ENCODE peak calls at places on chromosome 13, in four cellular contexts. F, S, P and T are unnamed samples.

GRCh38 chr13:110347535-110348308 is 40.6 kb downstream of the COL4A2 start:
- DNase-seq in P (no peak), S (no peak), F (no peak), T (peak; percentile 27)

GRCh38 chr13:21884965-21885567 is 214.2 kb downstream of the FGF9 start:
- DNase-seq in F (no peak), P (no peak), S (no peak), T (no peak)

GRCh38 chr13:80989241-80989640 is 648.3 kb upstream of the SPRY2 start:
- DNase-seq in S (no peak), F (no peak), P (no peak), T (no peak)

GRCh38 chr13:97975851-97976550 is 22.5 kb downstream of the IPO5 start:
- DNase-seq in F (peak; percentile 93), S (peak; percentile 94), P (peak; percentile 88), T (peak; percentile 78)

GRCh38 chr13:24381539-24382265 is 72.3 kb downstream of the C1QTNF9 start:
- DNase-seq in F (no peak), P (no peak), S (no peak), T (no peak)

GRCh38 chr13:29758591-29759114 is 91.8 kb downstream of the UBL3 start:
- DNase-seq in S (no peak), P (no peak), F (peak; percentile 70), T (peak; percentile 34)

GRCh38 chr13:105159794-105160193 is 1375.7 kb downstream of the EFNB2 start:
- DNase-seq in P (no peak), S (no peak), F (no peak), T (no peak)

GRCh38 chr13:67229438-67230242 is 496 bp downstream of the PCDH9 start:
- DNase-seq in S (no peak), P (peak; percentile 35), F (no peak), T (no peak)

GRCh38 chr13:80038371-80038770 is 302.6 kb downstream of the SPRY2 start:
- DNase-seq in P (no peak), F (no peak), S (no peak), T (no peak)

GRCh38 chr13:24680258-24680920 is at the start of gene ATP12A:
- DNase-seq in S (no peak), F (peak; percentile 42), P (no peak), T (peak; percentile 43)

GRCh38 chr13:112702341-112702982 is 12.6 kb downstream of the ATP11A start:
- DNase-seq in F (peak; percentile 3), P (no peak), S (peak; percentile 12), T (no peak)

GRCh38 chr13:99624936-99625540 is 123.8 kb downstream of the TM9SF2 start:
- DNase-seq in P (no peak), F (no peak), S (no peak), T (no peak)

GRCh38 chr13:45521292-45521691 is 56.6 kb downstream of the COG3 start:
- DNase-seq in P (no peak), F (no peak), S (no peak), T (no peak)

GRCh38 chr13:44342741-44343140 is 30.9 kb upstream of the SERP2 start:
- DNase-seq in S (no peak), F (no peak), P (no peak), T (no peak)

GRCh38 chr13:26051231-26052135 is at the start of gene SHISA2:
- DNase-seq in P (no peak), S (peak; percentile 38), F (no peak), T (peak; percentile 45)

GRCh38 chr13:32142956-32143375 is 111.4 kb downstream of the FRY start:
- DNase-seq in S (no peak), F (no peak), P (no peak), T (peak; percentile 29)

GRCh38 chr13:19862511-19863313 is 737 bp downstream of the ZMYM5 start:
- DNase-seq in P (peak; percentile 65), S (peak; percentile 65), F (peak; percentile 35), T (peak; percentile 15)

GRCh38 chr13:40969169-40969901 is 49.8 kb downstream of the ELF1 start:
- DNase-seq in S (no peak), P (peak; percentile 50), F (no peak), T (no peak)

GRCh38 chr13:105599477-105600037 is 935.9 kb downstream of the EFNB2 start:
- DNase-seq in S (no peak), F (no peak), P (no peak), T (no peak)

GRCh38 chr13:76917096-76917495 is 30.9 kb upstream of the KCTD12 start:
- DNase-seq in P (no peak), F (no peak), S (no peak), T (no peak)

GRCh38 chr13:113207890-113208423 is 512 bp downstream of the PCID2 start:
- DNase-seq in P (no peak), F (peak; percentile 43), S (no peak), T (no peak)

GRCh38 chr13:44218501-44219240 is 155.0 kb upstream of the SERP2 start:
- DNase-seq in S (no peak), P (no peak), F (peak; percentile 60), T (no peak)

GRCh38 chr13:47798194-47798593 is 202.9 kb downstream of the SUCLA2 start:
- DNase-seq in S (no peak), F (no peak), P (no peak), T (no peak)

GRCh38 chr13:98958443-98958794 is 19.4 kb downstream of the DOCK9 start:
- DNase-seq in S (no peak), P (no peak), F (no peak), T (no peak)

GRCh38 chr13:110179116-110179857 is 127.7 kb downstream of the COL4A1 start:
- DNase-seq in F (no peak), S (no peak), P (no peak), T (no peak)

GRCh38 chr13:45847554-45848224 is 3.9 kb downstream of the SIAH3 start:
- DNase-seq in P (no peak), S (no peak), F (peak; percentile 18), T (peak; percentile 42)

GRCh38 chr13:110329258-110329657 is 22.2 kb downstream of the COL4A2 start:
- DNase-seq in S (no peak), P (no peak), F (no peak), T (no peak)

GRCh38 chr13:42412812-42413795 is 141.2 kb downstream of the AKAP11 start:
- DNase-seq in P (no peak), S (no peak), F (no peak), T (no peak)

GRCh38 chr13:78160793-78161192 is 242.2 kb upstream of the EDNRB start:
- DNase-seq in P (no peak), S (no peak), F (no peak), T (no peak)

GRCh38 chr13:42405665-42406390 is 133.9 kb downstream of the AKAP11 start:
- DNase-seq in F (no peak), S (no peak), P (no peak), T (peak; percentile 3)

GRCh38 chr13:98083936-98084335 is 59.0 kb upstream of the FARP1 start:
- DNase-seq in S (no peak), F (no peak), P (no peak), T (no peak)

GRCh38 chr13:20221772-20222171 is 10.3 kb downstream of the GJB6 start:
- DNase-seq in P (no peak), S (no peak), F (no peak), T (no peak)

GRCh38 chr13:49303533-49304252 is 56.0 kb downstream of the CDADC1 start:
- DNase-seq in P (no peak), S (no peak), F (no peak), T (peak; percentile 17)

GRCh38 chr13:97246596-97246995 is 24.5 kb downstream of the MBNL2 start:
- DNase-seq in F (no peak), S (no peak), P (no peak), T (no peak)

GRCh38 chr13:108342369-108343289 is 73.1 kb downstream of the TNFSF13B start:
- DNase-seq in P (no peak), F (no peak), S (no peak), T (no peak)
- TF ChIP-seq CTCF in P (peak; percentile 30), F (peak; percentile 14), S (no peak), T (no peak)

DNA sequence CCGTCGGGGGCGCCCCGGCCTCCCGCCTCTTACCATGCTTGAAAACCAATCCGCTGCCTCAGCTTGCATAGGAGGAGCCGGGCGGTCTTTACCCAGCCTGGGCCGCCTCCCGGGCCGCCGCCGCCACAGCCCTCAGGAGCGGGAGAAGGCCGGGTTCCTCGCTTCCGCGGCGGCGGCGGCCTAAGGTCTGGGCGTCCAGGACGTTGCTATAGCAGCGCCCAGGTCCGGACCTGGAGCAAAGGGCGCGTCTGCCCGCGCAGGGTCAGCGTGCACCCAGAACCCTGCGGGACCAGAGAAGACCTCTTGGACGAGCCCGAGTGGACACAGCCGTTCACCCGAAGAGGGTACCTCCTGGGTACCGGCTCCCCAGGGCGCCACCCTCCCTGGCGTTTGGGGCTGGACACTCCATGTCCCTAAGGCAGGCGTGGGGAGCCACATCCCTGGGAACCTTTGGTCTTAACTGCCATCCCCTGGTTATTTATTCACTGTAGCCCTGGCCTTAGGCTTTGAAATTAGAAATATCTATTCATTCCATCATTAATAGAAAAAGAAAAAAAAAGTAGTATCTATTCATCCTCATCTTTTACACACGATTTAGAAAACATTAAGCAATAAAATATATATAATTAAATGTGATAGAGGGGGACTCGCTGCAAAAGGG is 2.4 kb downstream of the DZIP1 start:
- DNase-seq in S (peak; percentile 51), P (no peak), F (peak; percentile 41), T (no peak)
- TF ChIP-seq CTCF in S (no peak), P (no peak), F (no peak), T (no peak)

GRCh38 chr13:62280590-62280989 is 864.9 kb upstream of the PCDH20 start:
- DNase-seq in S (no peak), F (no peak), P (peak; percentile 33), T (no peak)

DNA sequence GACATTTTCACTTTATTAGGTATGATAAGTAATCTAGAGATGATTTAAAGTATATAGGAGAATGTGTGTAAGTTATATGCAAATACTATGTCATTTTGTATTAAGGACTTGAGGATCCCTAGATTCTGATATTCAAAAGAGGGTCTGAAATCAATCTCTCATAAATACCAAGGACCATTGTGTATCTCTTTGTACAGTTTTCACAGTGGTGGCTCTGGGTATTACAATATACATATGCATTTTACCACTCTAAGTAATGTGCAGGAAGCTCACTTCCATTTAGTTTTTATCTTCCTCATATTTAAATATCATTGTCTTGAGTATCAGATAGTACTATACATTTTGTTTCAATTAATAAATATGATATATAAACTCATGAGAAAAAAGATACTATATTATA is 862.6 kb upstream of the PCDH20 start:
- DNase-seq in P (peak; percentile 10), S (no peak), F (no peak), T (no peak)
- TF ChIP-seq CTCF in P (peak; percentile 31), S (no peak), F (no peak), T (no peak)

GRCh38 chr13:28326081-28326480 is 168.8 kb downstream of the FLT1 start:
- DNase-seq in F (no peak), P (no peak), S (no peak), T (no peak)

GRCh38 chr13:28325022-28325421 is 169.9 kb downstream of the FLT1 start:
- DNase-seq in S (no peak), P (no peak), F (no peak), T (no peak)

GRCh38 chr13:28322256-28322895 is 172.6 kb downstream of the FLT1 start:
- DNase-seq in S (no peak), P (no peak), F (no peak), T (no peak)

GRCh38 chr13:28321751-28322150 is 173.2 kb downstream of the FLT1 start:
- DNase-seq in F (no peak), S (no peak), P (no peak), T (no peak)

GRCh38 chr13:28324181-28324789 is 170.6 kb downstream of the FLT1 start:
- DNase-seq in P (peak; percentile 76), S (no peak), F (peak; percentile 55), T (peak; percentile 64)
- TF ChIP-seq CTCF in P (peak; percentile 87), S (peak; percentile 29), F (peak; percentile 70), T (peak; percentile 44)